ENCODE peak calls at places on chromosomes 12 and 14, in ten cellular contexts. Y is GM23248; P is activated T-helper 1 cell treated with anti-CD3 and anti-CD28 coated beads, Interleukin-2, amount 50 U/mL, for 16 hours; G is stimulated activated naive CD4-positive, alpha-beta T cell; E is activated naive CD4-positive, alpha-beta T cell; W is coronary artery; O is activated CD8-positive, alpha-beta T cell treated with anti-CD3 and anti-CD28 coated beads, Interleukin-2, amount 10 ng/mL, durations not matched to agents 7 days and 5 days; Z is AG09309; Q is left cardiac atrium; V is lower lobe of right lung. B is an unnamed sample.

GRCh38 chr12:132611620-132612019 is 1.2 kb upstream of the LRCOL1 start:
- DNase-seq in Y (no peak), P (no peak), G (no peak), E (no peak), W (peak; percentile 49), O (no peak), Z (no peak), Q (no peak), V (no peak), B (no peak)

GRCh38 chr12:43921666-43922337 is 85.9 kb downstream of the TMEM117 start:
- DNase-seq in Y (peak; percentile 60), P (no peak), G (no peak), E (no peak), W (no peak), O (no peak), Z (no peak), Q (no peak), V (no peak), B (no peak)

GRCh38 chr12:56590237-56590830 is 39.8 kb downstream of the BAZ2A start:
- DNase-seq in Y (peak; percentile 31), P (no peak), G (no peak), E (no peak), W (no peak), O (peak; percentile 56), Z (no peak), Q (no peak), V (no peak), B (no peak)

GRCh38 chr14:24673534-24674203 is 39.7 kb upstream of the GZMB start:
- DNase-seq in Y (no peak), P (peak; percentile 18), G (peak; percentile 56), E (no peak), W (no peak), O (peak; percentile 91), Z (no peak), Q (no peak), V (no peak), B (peak; percentile 50)

GRCh38 chr12:51048601-51049369 is 658 bp downstream of the LETMD1 start:
- DNase-seq in Y (peak; percentile 38), P (no peak), G (peak; percentile 52), E (no peak), W (no peak), O (no peak), Z (no peak), Q (no peak), V (no peak), B (no peak)

GRCh38 chr12:117854339-117855012 is 114.3 kb downstream of the KSR2 start:
- DNase-seq in Y (peak; percentile 53), P (no peak), G (peak; percentile 3), E (no peak), W (no peak), O (peak; percentile 62), Z (no peak), Q (no peak), V (no peak), B (no peak)

GRCh38 chr12:124396544-124397398 is 101.9 kb downstream of the RFLNA start:
- DNase-seq in Y (no peak), P (no peak), G (no peak), E (no peak), W (no peak), O (no peak), Z (no peak), Q (peak; percentile 66), V (no peak), B (no peak)

GRCh38 chr14:105486974-105487448 is 325 bp downstream of the CRIP1 start:
- DNase-seq in Y (no peak), P (peak; percentile 37), G (no peak), E (peak; percentile 52), W (peak; percentile 95), O (peak; percentile 72), Z (no peak), Q (peak; percentile 80), V (peak; percentile 81), B (peak; percentile 55)

GRCh38 chr12:53071591-53072551 is 7.3 kb downstream of the SPRYD3 start:
- DNase-seq in Y (peak; percentile 49), P (no peak), G (no peak), E (no peak), W (peak; percentile 84), O (no peak), Z (no peak), Q (peak; percentile 88), V (no peak), B (no peak)

GRCh38 chr12:12651752-12652151 is 40.1 kb downstream of the CREBL2 start:
- DNase-seq in Y (no peak), P (no peak), G (no peak), E (no peak), W (no peak), O (no peak), Z (no peak), Q (no peak), V (no peak), B (no peak)

GRCh38 chr12:24087294-24087693 is 137.8 kb upstream of the SOX5 start:
- DNase-seq in Y (no peak), P (no peak), G (no peak), E (no peak), W (no peak), O (no peak), Z (no peak), Q (no peak), V (no peak), B (no peak)

GRCh38 chr12:114165921-114166320 is 199.8 kb upstream of the RBM19 start:
- DNase-seq in Y (no peak), P (no peak), G (no peak), E (no peak), W (no peak), O (no peak), Z (no peak), Q (no peak), V (no peak), B (no peak)

GRCh38 chr12:119061208-119061796 is 80.0 kb downstream of the SRRM4 start:
- DNase-seq in Y (peak; percentile 47), P (no peak), G (peak; percentile 8), E (peak; percentile 1), W (no peak), O (peak; percentile 66), Z (no peak), Q (peak; percentile 77), V (peak; percentile 69), B (no peak)

GRCh38 chr14:91154851-91155625 is 41.2 kb downstream of the DGLUCY start:
- DNase-seq in Y (peak; percentile 64), P (no peak), G (no peak), E (no peak), W (no peak), O (no peak), Z (no peak), Q (peak; percentile 73), V (no peak), B (no peak)

GRCh38 chr12:62738105-62738504 is 196.8 kb downstream of the PPM1H start:
- DNase-seq in Y (no peak), P (no peak), G (no peak), E (no peak), W (no peak), O (no peak), Z (no peak), Q (no peak), V (no peak), B (no peak)

GRCh38 chr12:2387051-2387834 is 334.5 kb downstream of the CACNA1C start:
- DNase-seq in Y (peak; percentile 74), P (no peak), G (no peak), E (no peak), W (peak; percentile 66), O (no peak), Z (no peak), Q (no peak), V (no peak), B (no peak)

GRCh38 chr12:77049767-77050353 is 15.5 kb downstream of the E2F7 start:
- DNase-seq in Y (peak; percentile 71), P (no peak), G (peak; percentile 48), E (no peak), W (no peak), O (peak; percentile 31), Z (no peak), Q (no peak), V (no peak), B (no peak)

B was measured in T-helper 17 cell.